ENCODE peak calls at places on chromosomes 4 and X, in six cellular contexts. Y is stomach, A is fibroblast of lung, K is uterus, L is upper lobe of right lung, B is heart right ventricle. F is an unnamed sample.

GRCh38 chrX:150774798-150775568 is 81.8 kb downstream of the MTMR1 start:
- DNase-seq in Y (no peak), A (no peak), K (no peak), L (no peak), B (no peak), F (no peak)

GRCh38 chrX:24985120-24985519 is 30.6 kb downstream of the ARX start:
- DNase-seq in Y (no peak), A (no peak), K (no peak), L (no peak), B (no peak), F (no peak)

GRCh38 chrX:56978172-56978571 is 17.2 kb downstream of the SPIN3 start:
- DNase-seq in Y (no peak), A (peak), K (peak), L (no peak), B (peak), F (no peak)

GRCh38 chrX:155768036-155768769 is 112.9 kb upstream of the VAMP7 start:
- DNase-seq in Y (no peak), A (peak), K (no peak), L (no peak), B (no peak), F (no peak)

GRCh38 chr4:42574873-42575272 is 82.0 kb downstream of the ATP8A1 start:
- DNase-seq in Y (no peak), A (peak), K (no peak), L (no peak), B (no peak), F (no peak)

GRCh38 chrX:52078133-52078532 is 9.2 kb upstream of the MAGED4B start:
- DNase-seq in Y (no peak), A (no peak), K (no peak), L (no peak), B (no peak), F (no peak)

GRCh38 chr4:8232748-8233147 is 33.7 kb downstream of the SH3TC1 start:
- DNase-seq in Y (no peak), A (no peak), K (no peak), L (no peak), B (no peak), F (no peak)

GRCh38 chr4:47122592-47123291 is 91.4 kb downstream of the GABRB1 start:
- DNase-seq in Y (peak), A (peak), K (peak), L (no peak), B (peak), F (peak)

GRCh38 chr4:166435449-166435848 is 562.4 kb downstream of the TLL1 start:
- DNase-seq in Y (no peak), A (peak), K (no peak), L (no peak), B (no peak), F (no peak)

GRCh38 chr4:2428496-2429213 is 9.9 kb downstream of the CFAP99 start:
- DNase-seq in Y (no peak), A (no peak), K (no peak), L (peak), B (no peak), F (no peak)

GRCh38 chr4:21885241-21885640 is 63.3 kb downstream of the KCNIP4 start:
- DNase-seq in Y (no peak), A (peak), K (no peak), L (no peak), B (no peak), F (no peak)

GRCh38 chr4:55159851-55160250 is 34.5 kb upstream of the KDR start:
- DNase-seq in Y (no peak), A (no peak), K (no peak), L (no peak), B (no peak), F (no peak)

GRCh38 chr4:16257611-16258010 is 31.3 kb upstream of the TAPT1 start:
- DNase-seq in Y (no peak), A (no peak), K (no peak), L (no peak), B (no peak), F (no peak)

GRCh38 chr4:153661215-153661822 is 22.8 kb upstream of the TLR2 start:
- DNase-seq in Y (no peak), A (peak), K (no peak), L (no peak), B (no peak), F (no peak)

GRCh38 chr4:41747230-41748055 is 1.1 kb downstream of the PHOX2B start:
- DNase-seq in Y (no peak), A (no peak), K (no peak), L (no peak), B (no peak), F (no peak)

GRCh38 chrX:133179500-133179899 is 38.7 kb downstream of the TFDP3 start:
- DNase-seq in Y (no peak), A (no peak), K (no peak), L (no peak), B (no peak), F (no peak)

GRCh38 chr4:87505862-87506261 is 23.3 kb downstream of the SPARCL1 start:
- DNase-seq in Y (no peak), A (no peak), K (no peak), L (no peak), B (no peak), F (no peak)

GRCh38 chr4:105197777-105198176 is 51.1 kb downstream of the TET2 start:
- DNase-seq in Y (no peak), A (no peak), K (no peak), L (no peak), B (no peak), F (no peak)

GRCh38 chr4:6991249-6991648 is 51.9 kb upstream of the TADA2B start:
- DNase-seq in Y (no peak), A (no peak), K (no peak), L (no peak), B (no peak), F (no peak)

GRCh38 chr4:6996481-6996880 is 46.7 kb upstream of the TADA2B start:
- DNase-seq in Y (no peak), A (no peak), K (no peak), L (no peak), B (no peak), F (no peak)

GRCh38 chr4:6990661-6991060 is 52.5 kb upstream of the TADA2B start:
- DNase-seq in Y (no peak), A (no peak), K (no peak), L (no peak), B (no peak), F (no peak)

GRCh38 chr4:6991771-6992557 is 51.2 kb upstream of the TADA2B start:
- DNase-seq in Y (peak), A (peak), K (peak), L (no peak), B (no peak), F (peak)

DNA sequence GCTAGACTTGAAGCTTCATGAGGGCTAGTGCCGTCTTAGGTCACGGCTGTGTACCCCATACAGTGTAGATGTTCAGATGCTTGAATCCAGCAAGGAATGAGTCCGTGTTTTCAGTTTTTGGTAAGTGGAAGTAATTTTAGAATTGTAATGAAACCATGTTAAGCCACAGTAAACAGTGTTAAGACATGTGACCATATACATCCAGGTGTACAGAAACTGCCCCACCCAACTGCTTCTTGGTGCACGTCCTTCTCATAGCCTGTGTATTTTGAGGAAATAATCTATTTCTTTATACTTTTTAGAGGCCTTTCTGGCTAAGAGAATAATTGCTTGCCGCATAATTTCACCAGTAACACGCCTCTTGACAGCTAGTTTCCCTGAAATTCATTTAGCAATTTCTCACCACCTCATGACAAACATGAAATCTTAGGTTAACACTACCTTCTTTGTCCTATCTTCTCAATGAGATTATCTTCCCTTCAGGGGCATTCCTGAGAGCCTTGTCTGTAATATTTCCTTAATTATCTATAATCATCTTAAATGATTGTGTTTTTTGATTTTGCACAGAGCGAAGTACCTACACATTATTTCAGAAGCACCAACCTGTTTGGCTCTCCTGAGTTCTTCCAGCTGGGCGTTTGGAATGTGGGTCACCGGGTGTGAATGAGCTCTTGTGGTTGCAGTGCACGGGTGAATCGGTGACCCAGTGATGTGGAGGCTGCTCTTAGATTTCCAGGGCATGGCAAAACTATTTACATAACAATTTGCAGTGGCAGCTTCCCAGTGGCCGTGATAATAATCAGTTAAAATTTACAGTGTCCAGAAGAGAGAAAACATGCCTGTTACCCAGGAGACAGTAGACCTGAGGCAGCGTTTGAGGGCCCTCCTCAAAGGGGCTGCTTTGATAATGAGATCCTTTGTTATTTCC is 50.2 kb upstream of the TADA2B start:
- DNase-seq in Y (peak), A (no peak), K (no peak), L (no peak), B (no peak), F (no peak)
- H3K27ac ChIP-seq in Y (peak), A (no peak), K (no peak), L (no peak), B (no peak), F (no peak)

GRCh38 chr4:29295280-29295679 is 1424.9 kb upstream of the PCDH7 start:
- DNase-seq in Y (no peak), A (no peak), K (no peak), L (no peak), B (no peak), F (no peak)
- H3K27ac ChIP-seq in Y (no peak), A (no peak), K (no peak), L (no peak), B (no peak), F (no peak)

GRCh38 chrX:153903238-153903980 is 1.1 kb upstream of the AVPR2 start:
- DNase-seq in Y (no peak), A (no peak), K (no peak), L (no peak), B (no peak), F (no peak)
- H3K27ac ChIP-seq in Y (peak), A (no peak), K (no peak), L (no peak), B (peak), F (no peak)

GRCh38 chr4:32172761-32173160 is 1452.6 kb downstream of the PCDH7 start:
- DNase-seq in Y (no peak), A (peak), K (no peak), L (no peak), B (no peak), F (no peak)
- H3K27ac ChIP-seq in Y (no peak), A (no peak), K (no peak), L (no peak), B (no peak), F (no peak)

DNA sequence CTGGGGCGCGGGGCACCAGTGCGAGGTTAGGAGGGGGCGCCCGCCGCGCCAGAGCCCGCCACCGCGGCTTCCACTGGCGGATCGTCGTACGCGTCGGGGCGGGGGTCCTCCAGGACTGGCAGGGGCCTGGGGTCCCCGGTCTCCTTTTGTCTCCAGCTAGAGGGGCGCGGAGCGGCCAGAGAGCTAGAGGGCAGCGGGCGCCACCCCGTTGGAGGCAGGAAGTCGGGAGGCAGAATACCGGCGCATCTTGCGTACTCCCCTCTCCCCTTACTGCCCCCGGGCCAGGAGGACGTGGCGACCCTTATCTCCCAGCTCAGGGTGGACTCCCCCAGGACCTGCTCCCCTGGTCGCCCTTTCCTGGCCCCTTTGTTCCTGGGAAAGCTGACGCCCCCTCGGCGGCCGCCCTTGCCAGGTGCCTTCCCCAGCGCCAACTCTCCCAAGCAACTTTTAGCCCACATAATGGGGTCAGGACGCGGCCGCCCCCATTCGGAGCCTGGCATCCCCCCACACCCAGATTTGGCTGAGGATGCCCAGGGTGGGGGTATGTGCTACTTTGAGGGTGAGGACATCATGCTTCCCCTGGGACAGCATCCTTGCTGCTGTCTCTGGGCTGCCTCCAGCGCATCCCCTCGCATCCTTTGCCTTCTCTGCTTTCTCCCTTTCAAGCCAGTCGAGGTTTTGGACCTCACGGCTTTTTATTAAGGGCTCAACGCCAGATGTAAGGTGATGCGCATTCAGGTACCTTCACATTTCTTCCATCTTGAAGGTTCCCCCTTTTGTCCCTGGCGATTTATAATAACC is 976 bp downstream of the CNKSR2 start:
- DNase-seq in Y (no peak), A (no peak), K (no peak), L (no peak), B (no peak), F (no peak)
- H3K27ac ChIP-seq in Y (peak), A (no peak), K (no peak), L (no peak), B (no peak), F (peak)

F was measured in caudate nucleus.